ENCODE peak calls at places on chromosomes 16 and 17, in eight cellular contexts. U, K, T, D, E, V, O and L are unnamed samples.
A peak's percentile ranks its signal among the peaks of the same experiment; 100 is the strongest.

GRCh38 chr17:41530062-41531048 is 2.2 kb upstream of the KRT19 start:
- DNase-seq in U (no peak), K (no peak), T (no peak), D (peak; percentile 93), E (no peak), V (peak; percentile 89), O (peak; percentile 96), L (no peak)

GRCh38 chr16:56637814-56638750 is at the start of gene MT1A:
- DNase-seq in U (peak; percentile 78), K (peak; percentile 95), T (peak; percentile 30), D (peak; percentile 50), E (peak; percentile 79), V (peak; percentile 80), O (no peak), L (no peak)

GRCh38 chr16:73319747-73320146 is 271.8 kb upstream of the ZFHX3 start:
- DNase-seq in U (peak; percentile 28), K (no peak), T (no peak), D (no peak), E (peak; percentile 34), V (no peak), O (no peak), L (no peak)

GRCh38 chr16:66291833-66292232 is 74.7 kb upstream of the CDH5 start:
- DNase-seq in U (no peak), K (no peak), T (no peak), D (no peak), E (no peak), V (no peak), O (no peak), L (no peak)

GRCh38 chr17:45785373-45786193 is 1.5 kb downstream of the CRHR1 start:
- DNase-seq in U (no peak), K (no peak), T (no peak), D (no peak), E (peak; percentile 52), V (no peak), O (no peak), L (no peak)

GRCh38 chr16:22192261-22193133 is 13.6 kb upstream of the EEF2K start:
- DNase-seq in U (peak; percentile 19), K (peak; percentile 93), T (peak; percentile 63), D (peak; percentile 63), E (peak; percentile 79), V (peak; percentile 61), O (no peak), L (no peak)

GRCh38 chr16:1428511-1428910 is 2.4 kb upstream of the PERCC1 start:
- DNase-seq in U (peak; percentile 51), K (no peak), T (no peak), D (peak; percentile 47), E (peak; percentile 81), V (no peak), O (no peak), L (no peak)

GRCh38 chr17:40371261-40371929 is 6.9 kb upstream of the GJD3 start:
- DNase-seq in U (no peak), K (no peak), T (no peak), D (no peak), E (peak; percentile 91), V (no peak), O (no peak), L (no peak)

GRCh38 chr17:77441130-77441920 is 300.6 kb downstream of the SEC14L1 start:
- DNase-seq in U (no peak), K (no peak), T (no peak), D (no peak), E (no peak), V (no peak), O (no peak), L (no peak)

GRCh38 chr17:58413684-58414083 is 3.6 kb downstream of the RNF43 start:
- DNase-seq in U (no peak), K (no peak), T (no peak), D (no peak), E (no peak), V (no peak), O (no peak), L (no peak)

GRCh38 chr16:88303890-88304819 is 78.6 kb upstream of the ZNF469 start:
- DNase-seq in U (peak; percentile 45), K (no peak), T (no peak), D (peak; percentile 39), E (no peak), V (peak; percentile 78), O (peak; percentile 49), L (no peak)

GRCh38 chr17:75777243-75777922 is 7.2 kb upstream of the UNK start:
- DNase-seq in U (no peak), K (no peak), T (no peak), D (no peak), E (no peak), V (no peak), O (no peak), L (no peak)

GRCh38 chr16:49836218-49836617 is 19.7 kb downstream of the ZNF423 start:
- DNase-seq in U (no peak), K (no peak), T (no peak), D (no peak), E (no peak), V (no peak), O (no peak), L (no peak)

GRCh38 chr16:88369447-88370008 is 13.2 kb upstream of the ZNF469 start:
- DNase-seq in U (peak; percentile 1), K (no peak), T (no peak), D (no peak), E (no peak), V (no peak), O (no peak), L (no peak)

GRCh38 chr17:18224053-18224427 is 1.4 kb upstream of the LLGL1 start:
- DNase-seq in U (no peak), K (peak; percentile 63), T (no peak), D (no peak), E (no peak), V (no peak), O (no peak), L (no peak)

GRCh38 chr17:63503330-63503685 is 19.9 kb upstream of the KCNH6 start:
- DNase-seq in U (no peak), K (no peak), T (peak; percentile 42), D (no peak), E (no peak), V (no peak), O (no peak), L (no peak)

GRCh38 chr17:77400445-77400870 is 259.7 kb downstream of the SEC14L1 start:
- DNase-seq in U (peak; percentile 54), K (peak; percentile 73), T (no peak), D (no peak), E (peak; percentile 71), V (peak; percentile 43), O (no peak), L (no peak)

GRCh38 chr16:85376292-85377095 is 236.6 kb upstream of the GSE1 start:
- DNase-seq in U (no peak), K (peak; percentile 89), T (peak; percentile 61), D (no peak), E (no peak), V (no peak), O (no peak), L (no peak)

GRCh38 chr16:53946745-53947386 is 242.9 kb downstream of the FTO start:
- DNase-seq in U (no peak), K (no peak), T (no peak), D (no peak), E (no peak), V (no peak), O (no peak), L (no peak)

GRCh38 chr17:4072487-4073157 is 70.2 kb downstream of the ZZEF1 start:
- DNase-seq in U (no peak), K (no peak), T (peak; percentile 23), D (no peak), E (no peak), V (no peak), O (no peak), L (no peak)

GRCh38 chr16:83095926-83096692 is 469.3 kb downstream of the CDH13 start:
- DNase-seq in U (no peak), K (no peak), T (no peak), D (peak; percentile 5), E (no peak), V (peak; percentile 4), O (no peak), L (no peak)

GRCh38 chr17:8019161-8019560 is 16.7 kb downstream of the GUCY2D start:
- DNase-seq in U (no peak), K (no peak), T (no peak), D (no peak), E (no peak), V (no peak), O (no peak), L (no peak)

GRCh38 chr16:75099738-75100615 is 16.6 kb downstream of the LDHD start:
- DNase-seq in U (no peak), K (no peak), T (no peak), D (no peak), E (no peak), V (no peak), O (no peak), L (no peak)

DNA sequence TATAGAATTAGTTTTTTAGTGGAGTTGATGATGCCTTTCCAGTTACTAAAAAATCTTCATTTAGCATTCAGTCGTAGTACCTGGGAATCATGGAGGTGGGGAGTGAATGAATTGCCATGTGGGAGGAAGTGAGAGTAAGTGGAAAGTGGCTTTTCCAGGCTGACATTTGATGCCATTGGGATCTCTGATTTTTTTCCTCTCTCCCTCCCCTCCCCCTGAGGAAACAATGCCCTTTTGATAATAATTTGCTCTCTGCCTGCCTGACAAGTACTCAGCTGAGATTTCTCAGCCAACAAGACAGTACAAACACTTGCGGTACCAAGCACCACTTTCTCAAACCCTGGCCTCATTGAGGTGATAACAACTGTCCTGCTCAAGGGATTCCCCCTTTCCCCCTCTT is 2.2 kb downstream of the UBE2Z start:
- DNase-seq in U (no peak), K (no peak), T (no peak), D (peak; percentile 50), E (no peak), V (no peak), O (no peak), L (no peak)
- TF ChIP-seq CTCF in U (no peak), K (no peak), T (no peak), D (no peak), E (no peak), V (no peak), O (no peak), L (no peak)

DNA sequence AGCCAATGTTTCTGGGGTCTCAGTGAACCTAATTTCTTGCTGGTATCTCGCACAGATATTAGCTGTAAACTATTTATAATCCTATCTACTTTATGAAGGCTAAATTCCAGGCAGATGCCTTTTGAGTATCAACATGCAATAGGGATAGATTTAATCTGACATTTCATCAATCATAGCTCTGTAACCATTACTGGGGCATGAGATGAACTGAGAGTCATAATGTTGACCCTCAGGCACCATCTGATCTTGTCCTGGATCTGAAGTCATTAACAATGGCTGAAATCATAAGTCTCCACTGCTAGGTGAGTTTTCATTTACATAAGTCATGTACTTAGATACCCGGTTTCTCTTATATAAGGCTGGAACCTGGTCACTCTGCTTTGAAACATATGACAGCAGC is 3.6 kb downstream of the PMFBP1 start:
- DNase-seq in U (no peak), K (no peak), T (no peak), D (no peak), E (no peak), V (no peak), O (no peak), L (no peak)
- TF ChIP-seq CTCF in U (no peak), K (no peak), T (no peak), D (no peak), E (no peak), V (no peak), O (no peak), L (no peak)

GRCh38 chr16:19389246-19389645 is 28.4 kb upstream of the TMC5 start:
- DNase-seq in U (peak; percentile 57), K (no peak), T (peak; percentile 80), D (peak; percentile 69), E (peak; percentile 89), V (peak; percentile 60), O (no peak), L (peak; percentile 32)
- TF ChIP-seq CTCF in U (peak; percentile 43), K (no peak), T (peak; percentile 74), D (peak; percentile 61), E (peak; percentile 89), V (peak; percentile 53), O (peak; percentile 59), L (peak; percentile 67)

GRCh38 chr17:35141681-35142466 is at the start of gene NLE1:
- DNase-seq in U (peak; percentile 88), K (peak; percentile 86), T (peak; percentile 59), D (peak; percentile 91), E (peak; percentile 84), V (peak; percentile 93), O (no peak), L (peak; percentile 85)
- TF ChIP-seq CTCF in U (peak; percentile 86), K (peak; percentile 78), T (peak; percentile 93), D (peak; percentile 86), E (peak; percentile 70), V (peak; percentile 92), O (peak; percentile 97), L (peak; percentile 95)